ENCODE peak calls at places on chromosomes 2 and 18, in four cellular contexts. G, L, S and E are unnamed samples.

GRCh38 chr2:237474511-237474911 is 12.5 kb upstream of the MLPH start:
- DNase-seq in G (no peak), L (no peak), S (no peak), E (no peak)

GRCh38 chr2:102012061-102012460 is 20.3 kb downstream of the IL1R2 start:
- DNase-seq in G (no peak), L (no peak), S (no peak), E (no peak)

GRCh38 chr2:204665244-204665643 is 120.0 kb downstream of the PARD3B start:
- DNase-seq in G (no peak), L (no peak), S (no peak), E (no peak)

GRCh38 chr2:230068658-230069080 is at the start of gene SLC16A14:
- DNase-seq in G (peak; percentile 7), L (no peak), S (peak; percentile 31), E (peak; percentile 27)

GRCh38 chr2:75153221-75153620 is 46.1 kb downstream of the TACR1 start:
- DNase-seq in G (no peak), L (no peak), S (no peak), E (no peak)

GRCh38 chr2:165847001-165847400 is 53.0 kb upstream of the GALNT3 start:
- DNase-seq in G (no peak), L (no peak), S (no peak), E (no peak)

GRCh38 chr2:235497096-235497495 is 3.3 kb downstream of the AGAP1 start:
- DNase-seq in G (no peak), L (no peak), S (no peak), E (no peak)

GRCh38 chr2:235234711-235235110 is 259.1 kb upstream of the AGAP1 start:
- DNase-seq in G (no peak), L (no peak), S (no peak), E (no peak)

GRCh38 chr2:111200333-111200879 is 79.7 kb downstream of the BCL2L11 start:
- DNase-seq in G (no peak), L (no peak), S (no peak), E (no peak)

GRCh38 chr2:43356774-43357173 is 130.4 kb upstream of the ZFP36L2 start:
- DNase-seq in G (no peak), L (no peak), S (no peak), E (no peak)

GRCh38 chr2:236127010-236127409 is 41.2 kb downstream of the GBX2 start:
- DNase-seq in G (no peak), L (no peak), S (no peak), E (no peak)

GRCh38 chr18:31819106-31819924 is 58.6 kb upstream of the SLC25A52 start:
- DNase-seq in G (no peak), L (peak; percentile 17), S (peak; percentile 60), E (no peak)

GRCh38 chr2:130351495-130352125 is 4.2 kb upstream of the PTPN18 start:
- DNase-seq in G (no peak), L (no peak), S (no peak), E (no peak)
- TF ChIP-seq SPI1 in G (no peak), L (no peak), S (no peak), E (no peak)

GRCh38 chr2:239130041-239130440 is 270.8 kb downstream of the HDAC4 start:
- DNase-seq in G (no peak), L (no peak), S (no peak), E (no peak)
- TF ChIP-seq SPI1 in G (no peak), L (no peak), S (no peak), E (no peak)

GRCh38 chr2:71460595-71461303 is 7.4 kb downstream of the DYSF start:
- DNase-seq in G (no peak), L (peak; percentile 59), S (no peak), E (no peak)

GRCh38 chr2:71462056-71462605 is 8.8 kb downstream of the DYSF start:
- DNase-seq in G (no peak), L (no peak), S (no peak), E (no peak)

GRCh38 chr2:71462641-71463341 is 9.4 kb downstream of the DYSF start:
- DNase-seq in G (no peak), L (no peak), S (no peak), E (no peak)

GRCh38 chr2:71460056-71460455 is 6.7 kb downstream of the DYSF start:
- DNase-seq in G (no peak), L (no peak), S (no peak), E (no peak)

DNA sequence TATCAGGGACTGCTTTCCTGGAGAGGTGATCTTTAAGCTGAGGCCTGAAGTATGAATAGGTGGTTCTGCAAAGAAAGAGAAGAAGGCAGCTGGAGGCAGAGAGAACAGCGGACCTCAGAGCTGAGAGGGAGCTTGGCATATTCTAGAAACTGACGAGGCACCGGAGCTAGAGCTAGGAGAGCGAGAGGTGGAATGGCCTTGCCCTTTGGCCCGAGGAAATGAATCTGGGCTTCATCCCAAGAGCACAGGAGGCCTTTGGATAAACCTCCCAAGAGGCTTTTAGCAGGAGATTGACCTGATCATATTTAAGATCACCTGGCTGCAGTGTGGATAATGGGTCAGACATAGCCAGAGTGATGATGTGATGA is 7.9 kb downstream of the DYSF start:
- DNase-seq in G (no peak), L (no peak), S (no peak), E (no peak)
- TF ChIP-seq SPI1 in G (no peak), L (no peak), S (no peak), E (no peak)

DNA sequence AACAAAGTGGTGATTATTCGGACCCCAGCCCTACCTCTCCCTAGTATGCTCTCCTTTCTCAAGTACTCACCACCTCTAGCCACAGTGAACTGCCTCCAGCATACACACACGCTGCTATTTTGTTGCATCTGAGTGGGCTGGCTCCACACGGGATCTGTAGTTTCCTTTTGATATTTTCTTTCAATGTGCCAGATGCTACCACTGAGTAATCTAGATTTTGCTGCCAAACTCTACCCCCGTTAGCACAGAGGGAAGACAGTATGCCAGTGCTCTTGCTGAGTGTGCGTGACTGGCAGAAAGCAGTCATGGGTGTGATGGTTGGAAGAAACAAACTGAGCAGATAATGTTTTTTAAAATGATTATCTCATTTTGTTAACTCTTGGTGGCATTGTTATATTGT is 11.6 kb downstream of the CFLAR start:
- DNase-seq in G (no peak), L (no peak), S (no peak), E (no peak)
- TF ChIP-seq SPI1 in G (no peak), L (no peak), S (no peak), E (no peak)

GRCh38 chr2:30688956-30689401 is 118.3 kb downstream of the CAPN13 start:
- DNase-seq in G (no peak), L (no peak), S (no peak), E (no peak)
- TF ChIP-seq SPI1 in G (no peak), L (no peak), S (no peak), E (no peak)

GRCh38 chr2:175450029-175450428 is 268.5 kb upstream of the ATP5MC3 start:
- DNase-seq in G (no peak), L (no peak), S (no peak), E (no peak)

GRCh38 chr2:175454953-175455389 is 273.5 kb upstream of the ATP5MC3 start:
- DNase-seq in G (no peak), L (no peak), S (no peak), E (no peak)

GRCh38 chr2:175445276-175445675 is 263.8 kb upstream of the ATP5MC3 start:
- DNase-seq in G (no peak), L (no peak), S (peak; percentile 72), E (no peak)

GRCh38 chr2:175446201-175446600 is 264.7 kb upstream of the ATP5MC3 start:
- DNase-seq in G (no peak), L (no peak), S (no peak), E (no peak)

GRCh38 chr2:175449616-175450015 is 268.1 kb upstream of the ATP5MC3 start:
- DNase-seq in G (no peak), L (no peak), S (no peak), E (no peak)
- TF ChIP-seq SPI1 in G (no peak), L (no peak), S (no peak), E (no peak)

DNA sequence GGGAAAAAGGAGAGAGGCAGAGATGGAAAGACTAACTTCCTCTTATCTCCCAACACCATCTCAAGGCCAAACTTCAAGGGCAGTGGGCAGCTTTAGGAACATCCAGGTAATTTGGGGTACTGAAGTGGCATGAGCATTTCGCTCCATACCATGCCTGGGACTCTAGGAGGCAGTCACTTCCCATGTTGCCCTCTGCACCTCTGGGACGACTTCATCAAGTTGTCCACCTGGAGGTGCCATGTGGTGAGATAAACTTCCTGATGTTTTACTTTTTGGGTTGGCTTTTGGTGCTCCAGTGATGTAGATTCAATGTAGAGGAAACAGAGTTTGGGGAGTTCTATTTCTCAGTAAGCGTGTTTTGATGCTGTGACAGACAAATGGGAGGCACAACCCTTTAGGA is 56.3 kb upstream of the UPP2 start:
- DNase-seq in G (no peak), L (no peak), S (no peak), E (no peak)
- TF ChIP-seq SPI1 in G (no peak), L (no peak), S (no peak), E (no peak)